ENCODE peak calls at places on chromosomes 4 and X, in nine cellular contexts. P, O, U, A, B, S, X, F and V are unnamed samples.

GRCh38 chr4:70734168-70734954 is 12.6 kb downstream of the RUFY3 start:
- DNase-seq in P (no peak), O (peak), U (peak), A (no peak), B (peak), S (peak), X (peak), F (peak), V (no peak)

GRCh38 chr4:185210102-185210981 is 944 bp downstream of the SNX25 start:
- DNase-seq in P (peak), O (peak), U (peak), A (peak), B (peak), S (peak), X (peak), F (peak), V (no peak)

GRCh38 chrX:9566150-9566621 is 101.3 kb downstream of the TBL1X start:
- DNase-seq in P (peak), O (peak), U (peak), A (no peak), B (peak), S (peak), X (peak), F (peak), V (peak)

GRCh38 chrX:19743386-19743785 is 144.0 kb downstream of the SH3KBP1 start:
- DNase-seq in P (no peak), O (no peak), U (no peak), A (no peak), B (no peak), S (no peak), X (no peak), F (no peak), V (no peak)

GRCh38 chrX:54357414-54358377 is at the start of gene WNK3:
- DNase-seq in P (peak), O (peak), U (peak), A (peak), B (peak), S (peak), X (peak), F (peak), V (peak)

GRCh38 chr4:41745292-41746024 is 3.1 kb downstream of the PHOX2B start:
- DNase-seq in P (no peak), O (no peak), U (no peak), A (no peak), B (no peak), S (no peak), X (no peak), F (no peak), V (no peak)

GRCh38 chr4:152508386-152508785 is 27.5 kb downstream of the FBXW7 start:
- DNase-seq in P (no peak), O (no peak), U (no peak), A (no peak), B (no peak), S (no peak), X (no peak), F (no peak), V (no peak)

GRCh38 chr4:138835833-138836521 is 179.6 kb upstream of the NOCT start:
- DNase-seq in P (no peak), O (no peak), U (peak), A (no peak), B (peak), S (no peak), X (no peak), F (no peak), V (no peak)

GRCh38 chrX:3699841-3700381 is 13.5 kb downstream of the PRKX start:
- DNase-seq in P (no peak), O (peak), U (no peak), A (no peak), B (no peak), S (peak), X (peak), F (no peak), V (no peak)

GRCh38 chrX:124231454-124231853 is 101.0 kb upstream of the TEX13D start:
- DNase-seq in P (no peak), O (no peak), U (no peak), A (no peak), B (no peak), S (no peak), X (no peak), F (no peak), V (no peak)

GRCh38 chr4:4427886-4428285 is 41.0 kb downstream of the NSG1 start:
- DNase-seq in P (no peak), O (no peak), U (no peak), A (no peak), B (no peak), S (no peak), X (no peak), F (no peak), V (no peak)

GRCh38 chr4:94519019-94519418 is 67.3 kb downstream of the PDLIM5 start:
- DNase-seq in P (no peak), O (no peak), U (no peak), A (no peak), B (no peak), S (no peak), X (no peak), F (no peak), V (no peak)

GRCh38 chr4:6332042-6332668 is 62.5 kb downstream of the WFS1 start:
- DNase-seq in P (no peak), O (no peak), U (no peak), A (no peak), B (peak), S (peak), X (no peak), F (peak), V (no peak)

GRCh38 chrX:30615229-30615628 is 37.7 kb upstream of the TASL start:
- DNase-seq in P (no peak), O (no peak), U (peak), A (no peak), B (peak), S (peak), X (no peak), F (no peak), V (no peak)

GRCh38 chr4:122456228-122457106 is at the start of gene IL2:
- DNase-seq in P (no peak), O (peak), U (no peak), A (no peak), B (no peak), S (no peak), X (no peak), F (no peak), V (no peak)

GRCh38 chr4:52714597-52715254 is 36.5 kb downstream of the ERVMER34-1 start:
- DNase-seq in P (no peak), O (no peak), U (peak), A (no peak), B (peak), S (no peak), X (no peak), F (no peak), V (no peak)

GRCh38 chrX:357693-358471 is 28.8 kb downstream of the PPP2R3B start:
- DNase-seq in P (peak), O (peak), U (peak), A (no peak), B (peak), S (peak), X (peak), F (peak), V (no peak)

GRCh38 chrX:152842772-152843338 is 12.0 kb downstream of the NSDHL start:
- DNase-seq in P (no peak), O (no peak), U (no peak), A (no peak), B (no peak), S (no peak), X (no peak), F (no peak), V (no peak)

GRCh38 chr4:29058519-29058918 is 1661.7 kb upstream of the PCDH7 start:
- DNase-seq in P (no peak), O (no peak), U (no peak), A (no peak), B (peak), S (no peak), X (no peak), F (no peak), V (no peak)

GRCh38 chr4:123390846-123391456 is 5.6 kb upstream of the SPRY1 start:
- DNase-seq in P (no peak), O (no peak), U (peak), A (no peak), B (peak), S (peak), X (peak), F (no peak), V (no peak)

GRCh38 chr4:73844352-73844751 is 7.9 kb downstream of the CXCL6 start:
- DNase-seq in P (no peak), O (no peak), U (peak), A (no peak), B (peak), S (peak), X (no peak), F (no peak), V (no peak)

GRCh38 chr4:10944321-10944720 is 259.8 kb upstream of the CLNK start:
- DNase-seq in P (no peak), O (no peak), U (no peak), A (no peak), B (no peak), S (no peak), X (no peak), F (no peak), V (no peak)

GRCh38 chr4:7430965-7431695 is 3.6 kb downstream of the PSAPL1 start:
- DNase-seq in P (no peak), O (no peak), U (no peak), A (no peak), B (no peak), S (no peak), X (no peak), F (no peak), V (no peak)

GRCh38 chr4:66216252-66216651 is 546.0 kb upstream of the EPHA5 start:
- DNase-seq in P (no peak), O (no peak), U (no peak), A (no peak), B (no peak), S (no peak), X (no peak), F (no peak), V (no peak)

GRCh38 chr4:23163649-23164436 is 471.1 kb downstream of the GBA3 start:
- DNase-seq in P (no peak), O (no peak), U (peak), A (no peak), B (peak), S (no peak), X (no peak), F (no peak), V (no peak)

GRCh38 chr4:184250795-184251679 is 33.4 kb upstream of the ENPP6 start:
- DNase-seq in P (no peak), O (peak), U (peak), A (no peak), B (peak), S (peak), X (peak), F (peak), V (peak)

GRCh38 chrX:138710866-138711331 is 618 bp downstream of the FGF13 start:
- DNase-seq in P (no peak), O (no peak), U (peak), A (no peak), B (no peak), S (no peak), X (no peak), F (no peak), V (no peak)

GRCh38 chrX:140432328-140433025 is 72.4 kb downstream of the SOX3 start:
- DNase-seq in P (no peak), O (no peak), U (no peak), A (no peak), B (no peak), S (no peak), X (no peak), F (no peak), V (no peak)

GRCh38 chr4:76990288-76991080 is 40.9 kb downstream of the SEPTIN11 start:
- DNase-seq in P (no peak), O (no peak), U (peak), A (no peak), B (peak), S (peak), X (no peak), F (peak), V (peak)

GRCh38 chr4:4838602-4839470 is 20.6 kb upstream of the MSX1 start:
- DNase-seq in P (no peak), O (no peak), U (peak), A (no peak), B (no peak), S (no peak), X (no peak), F (no peak), V (no peak)

GRCh38 chr4:24282446-24282845 is 301.9 kb downstream of the DHX15 start:
- DNase-seq in P (no peak), O (no peak), U (no peak), A (no peak), B (no peak), S (no peak), X (no peak), F (no peak), V (no peak)